ENCODE peak calls at places on chromosomes 2 and 18, in five cellular contexts. One of them, this sample, is unnamed.

GRCh38 chr2:226446406-226447001 is 353.1 kb downstream of the IRS1 start:
- DNase-seq in astrocyte of the spinal cord: peak
- DNase-seq in epithelial cell of esophagus: no peak
- DNase-seq in activated naive CD8-positive, alpha-beta T cell treated with anti-CD3 and anti-CD28 coated beads, Interleukin-2, amount 10 ng/mL, durations not matched to agents 7 days and 5 days: no peak
- DNase-seq in naive thymus-derived CD4-positive, alpha-beta T cell: no peak
- DNase-seq in this sample: peak

GRCh38 chr2:23626701-23627181 is 241.8 kb downstream of the KLHL29 start:
- DNase-seq in astrocyte of the spinal cord: no peak
- DNase-seq in epithelial cell of esophagus: no peak
- DNase-seq in activated naive CD8-positive, alpha-beta T cell treated with anti-CD3 and anti-CD28 coated beads, Interleukin-2, amount 10 ng/mL, durations not matched to agents 7 days and 5 days: no peak
- DNase-seq in naive thymus-derived CD4-positive, alpha-beta T cell: no peak
- DNase-seq in this sample: no peak

GRCh38 chr18:33959609-33960008 is 265.1 kb downstream of the NOL4 start:
- DNase-seq in astrocyte of the spinal cord: no peak
- DNase-seq in epithelial cell of esophagus: no peak
- DNase-seq in activated naive CD8-positive, alpha-beta T cell treated with anti-CD3 and anti-CD28 coated beads, Interleukin-2, amount 10 ng/mL, durations not matched to agents 7 days and 5 days: no peak
- DNase-seq in naive thymus-derived CD4-positive, alpha-beta T cell: no peak
- DNase-seq in this sample: no peak

GRCh38 chr2:138395565-138396306 is 105.8 kb upstream of the SPOPL start:
- DNase-seq in astrocyte of the spinal cord: peak
- DNase-seq in epithelial cell of esophagus: peak
- DNase-seq in activated naive CD8-positive, alpha-beta T cell treated with anti-CD3 and anti-CD28 coated beads, Interleukin-2, amount 10 ng/mL, durations not matched to agents 7 days and 5 days: no peak
- DNase-seq in naive thymus-derived CD4-positive, alpha-beta T cell: no peak
- DNase-seq in this sample: peak

GRCh38 chr18:9774150-9774549 is 66.0 kb downstream of the RAB31 start:
- DNase-seq in astrocyte of the spinal cord: no peak
- DNase-seq in epithelial cell of esophagus: no peak
- DNase-seq in activated naive CD8-positive, alpha-beta T cell treated with anti-CD3 and anti-CD28 coated beads, Interleukin-2, amount 10 ng/mL, durations not matched to agents 7 days and 5 days: no peak
- DNase-seq in naive thymus-derived CD4-positive, alpha-beta T cell: no peak
- DNase-seq in this sample: no peak

GRCh38 chr2:65813772-65814171 is 381.4 kb upstream of the SPRED2 start:
- DNase-seq in astrocyte of the spinal cord: no peak
- DNase-seq in epithelial cell of esophagus: no peak
- DNase-seq in activated naive CD8-positive, alpha-beta T cell treated with anti-CD3 and anti-CD28 coated beads, Interleukin-2, amount 10 ng/mL, durations not matched to agents 7 days and 5 days: no peak
- DNase-seq in naive thymus-derived CD4-positive, alpha-beta T cell: no peak
- DNase-seq in this sample: no peak

GRCh38 chr2:29475446-29476006 is 360.3 kb downstream of the CLIP4 start:
- DNase-seq in astrocyte of the spinal cord: no peak
- DNase-seq in epithelial cell of esophagus: no peak
- DNase-seq in activated naive CD8-positive, alpha-beta T cell treated with anti-CD3 and anti-CD28 coated beads, Interleukin-2, amount 10 ng/mL, durations not matched to agents 7 days and 5 days: no peak
- DNase-seq in naive thymus-derived CD4-positive, alpha-beta T cell: no peak
- DNase-seq in this sample: no peak

GRCh38 chr2:142131016-142131714 is at the start of gene LRP1B:
- DNase-seq in astrocyte of the spinal cord: peak
- DNase-seq in epithelial cell of esophagus: peak
- DNase-seq in activated naive CD8-positive, alpha-beta T cell treated with anti-CD3 and anti-CD28 coated beads, Interleukin-2, amount 10 ng/mL, durations not matched to agents 7 days and 5 days: no peak
- DNase-seq in naive thymus-derived CD4-positive, alpha-beta T cell: no peak
- DNase-seq in this sample: peak

GRCh38 chr2:239407112-239407511 is 6.3 kb upstream of the HDAC4 start:
- DNase-seq in astrocyte of the spinal cord: no peak
- DNase-seq in epithelial cell of esophagus: no peak
- DNase-seq in activated naive CD8-positive, alpha-beta T cell treated with anti-CD3 and anti-CD28 coated beads, Interleukin-2, amount 10 ng/mL, durations not matched to agents 7 days and 5 days: no peak
- DNase-seq in naive thymus-derived CD4-positive, alpha-beta T cell: no peak
- DNase-seq in this sample: no peak

GRCh38 chr2:200345917-200346316 is 39.4 kb downstream of the SPATS2L start:
- DNase-seq in astrocyte of the spinal cord: no peak
- DNase-seq in epithelial cell of esophagus: no peak
- DNase-seq in activated naive CD8-positive, alpha-beta T cell treated with anti-CD3 and anti-CD28 coated beads, Interleukin-2, amount 10 ng/mL, durations not matched to agents 7 days and 5 days: no peak
- DNase-seq in naive thymus-derived CD4-positive, alpha-beta T cell: no peak
- DNase-seq in this sample: no peak

GRCh38 chr2:39128919-39129391 is 8.1 kb upstream of the SOS1 start:
- DNase-seq in astrocyte of the spinal cord: no peak
- DNase-seq in epithelial cell of esophagus: peak
- DNase-seq in activated naive CD8-positive, alpha-beta T cell treated with anti-CD3 and anti-CD28 coated beads, Interleukin-2, amount 10 ng/mL, durations not matched to agents 7 days and 5 days: no peak
- DNase-seq in naive thymus-derived CD4-positive, alpha-beta T cell: peak
- DNase-seq in this sample: no peak

GRCh38 chr2:210496512-210496911 is 20.0 kb upstream of the LANCL1 start:
- DNase-seq in astrocyte of the spinal cord: no peak
- DNase-seq in epithelial cell of esophagus: no peak
- DNase-seq in activated naive CD8-positive, alpha-beta T cell treated with anti-CD3 and anti-CD28 coated beads, Interleukin-2, amount 10 ng/mL, durations not matched to agents 7 days and 5 days: no peak
- DNase-seq in naive thymus-derived CD4-positive, alpha-beta T cell: no peak
- DNase-seq in this sample: no peak

GRCh38 chr18:47756364-47757016 is 174.0 kb downstream of the SMAD2 start:
- DNase-seq in astrocyte of the spinal cord: peak
- DNase-seq in epithelial cell of esophagus: peak
- DNase-seq in activated naive CD8-positive, alpha-beta T cell treated with anti-CD3 and anti-CD28 coated beads, Interleukin-2, amount 10 ng/mL, durations not matched to agents 7 days and 5 days: peak
- DNase-seq in naive thymus-derived CD4-positive, alpha-beta T cell: peak
- DNase-seq in this sample: peak

GRCh38 chr18:48022021-48022420 is 91.6 kb upstream of the SMAD2 start:
- DNase-seq in astrocyte of the spinal cord: no peak
- DNase-seq in epithelial cell of esophagus: no peak
- DNase-seq in activated naive CD8-positive, alpha-beta T cell treated with anti-CD3 and anti-CD28 coated beads, Interleukin-2, amount 10 ng/mL, durations not matched to agents 7 days and 5 days: no peak
- DNase-seq in naive thymus-derived CD4-positive, alpha-beta T cell: no peak
- DNase-seq in this sample: no peak

GRCh38 chr2:193141-193552 is 70.7 kb downstream of the SH3YL1 start:
- DNase-seq in astrocyte of the spinal cord: no peak
- DNase-seq in epithelial cell of esophagus: no peak
- DNase-seq in activated naive CD8-positive, alpha-beta T cell treated with anti-CD3 and anti-CD28 coated beads, Interleukin-2, amount 10 ng/mL, durations not matched to agents 7 days and 5 days: no peak
- DNase-seq in naive thymus-derived CD4-positive, alpha-beta T cell: no peak
- DNase-seq in this sample: no peak

GRCh38 chr18:57561728-57562423 is 24.6 kb downstream of the FECH start:
- DNase-seq in astrocyte of the spinal cord: peak
- DNase-seq in epithelial cell of esophagus: peak
- DNase-seq in activated naive CD8-positive, alpha-beta T cell treated with anti-CD3 and anti-CD28 coated beads, Interleukin-2, amount 10 ng/mL, durations not matched to agents 7 days and 5 days: no peak
- DNase-seq in naive thymus-derived CD4-positive, alpha-beta T cell: peak
- DNase-seq in this sample: peak

GRCh38 chr2:112710956-112711355 is 9.9 kb upstream of the NT5DC4 start:
- DNase-seq in astrocyte of the spinal cord: no peak
- DNase-seq in epithelial cell of esophagus: no peak
- DNase-seq in activated naive CD8-positive, alpha-beta T cell treated with anti-CD3 and anti-CD28 coated beads, Interleukin-2, amount 10 ng/mL, durations not matched to agents 7 days and 5 days: no peak
- DNase-seq in naive thymus-derived CD4-positive, alpha-beta T cell: no peak
- DNase-seq in this sample: no peak

GRCh38 chr2:160306985-160307384 is 106.9 kb upstream of the ITGB6 start:
- DNase-seq in astrocyte of the spinal cord: peak
- DNase-seq in epithelial cell of esophagus: no peak
- DNase-seq in activated naive CD8-positive, alpha-beta T cell treated with anti-CD3 and anti-CD28 coated beads, Interleukin-2, amount 10 ng/mL, durations not matched to agents 7 days and 5 days: no peak
- DNase-seq in naive thymus-derived CD4-positive, alpha-beta T cell: no peak
- DNase-seq in this sample: peak

GRCh38 chr2:237181844-237182243 is 96.2 kb downstream of the COPS8 start:
- DNase-seq in astrocyte of the spinal cord: peak
- DNase-seq in epithelial cell of esophagus: peak
- DNase-seq in activated naive CD8-positive, alpha-beta T cell treated with anti-CD3 and anti-CD28 coated beads, Interleukin-2, amount 10 ng/mL, durations not matched to agents 7 days and 5 days: no peak
- DNase-seq in naive thymus-derived CD4-positive, alpha-beta T cell: no peak
- DNase-seq in this sample: peak

GRCh38 chr2:45690223-45690622 is 38.7 kb downstream of the PRKCE start:
- DNase-seq in astrocyte of the spinal cord: no peak
- DNase-seq in epithelial cell of esophagus: no peak
- DNase-seq in activated naive CD8-positive, alpha-beta T cell treated with anti-CD3 and anti-CD28 coated beads, Interleukin-2, amount 10 ng/mL, durations not matched to agents 7 days and 5 days: no peak
- DNase-seq in naive thymus-derived CD4-positive, alpha-beta T cell: no peak
- DNase-seq in this sample: no peak

GRCh38 chr2:36952748-36953197 is 13.6 kb downstream of the STRN start:
- DNase-seq in astrocyte of the spinal cord: no peak
- DNase-seq in epithelial cell of esophagus: peak
- DNase-seq in activated naive CD8-positive, alpha-beta T cell treated with anti-CD3 and anti-CD28 coated beads, Interleukin-2, amount 10 ng/mL, durations not matched to agents 7 days and 5 days: no peak
- DNase-seq in naive thymus-derived CD4-positive, alpha-beta T cell: no peak
- DNase-seq in this sample: no peak

GRCh38 chr18:3500016-3500415 is 50.0 kb downstream of the TGIF1 start:
- DNase-seq in astrocyte of the spinal cord: no peak
- DNase-seq in epithelial cell of esophagus: no peak
- DNase-seq in activated naive CD8-positive, alpha-beta T cell treated with anti-CD3 and anti-CD28 coated beads, Interleukin-2, amount 10 ng/mL, durations not matched to agents 7 days and 5 days: no peak
- DNase-seq in naive thymus-derived CD4-positive, alpha-beta T cell: no peak
- DNase-seq in this sample: peak

GRCh38 chr2:195563857-195564512 is 93.0 kb upstream of the SLC39A10 start:
- DNase-seq in astrocyte of the spinal cord: peak
- DNase-seq in epithelial cell of esophagus: peak
- DNase-seq in activated naive CD8-positive, alpha-beta T cell treated with anti-CD3 and anti-CD28 coated beads, Interleukin-2, amount 10 ng/mL, durations not matched to agents 7 days and 5 days: no peak
- DNase-seq in naive thymus-derived CD4-positive, alpha-beta T cell: no peak
- DNase-seq in this sample: peak

GRCh38 chr2:46303233-46303632 is 6.0 kb downstream of the EPAS1 start:
- DNase-seq in astrocyte of the spinal cord: no peak
- DNase-seq in epithelial cell of esophagus: no peak
- DNase-seq in activated naive CD8-positive, alpha-beta T cell treated with anti-CD3 and anti-CD28 coated beads, Interleukin-2, amount 10 ng/mL, durations not matched to agents 7 days and 5 days: no peak
- DNase-seq in naive thymus-derived CD4-positive, alpha-beta T cell: no peak
- DNase-seq in this sample: peak

GRCh38 chr2:205675861-205676516 is 6.3 kb upstream of the NRP2 start:
- DNase-seq in astrocyte of the spinal cord: peak
- DNase-seq in epithelial cell of esophagus: peak
- DNase-seq in activated naive CD8-positive, alpha-beta T cell treated with anti-CD3 and anti-CD28 coated beads, Interleukin-2, amount 10 ng/mL, durations not matched to agents 7 days and 5 days: no peak
- DNase-seq in naive thymus-derived CD4-positive, alpha-beta T cell: peak
- DNase-seq in this sample: peak

GRCh38 chr2:215579809-215580208 is 143.9 kb upstream of the FN1 start:
- DNase-seq in astrocyte of the spinal cord: peak
- DNase-seq in epithelial cell of esophagus: peak
- DNase-seq in activated naive CD8-positive, alpha-beta T cell treated with anti-CD3 and anti-CD28 coated beads, Interleukin-2, amount 10 ng/mL, durations not matched to agents 7 days and 5 days: no peak
- DNase-seq in naive thymus-derived CD4-positive, alpha-beta T cell: no peak
- DNase-seq in this sample: peak

GRCh38 chr18:12254137-12254819 is at the start of gene CIDEA:
- DNase-seq in astrocyte of the spinal cord: no peak
- DNase-seq in epithelial cell of esophagus: peak
- DNase-seq in activated naive CD8-positive, alpha-beta T cell treated with anti-CD3 and anti-CD28 coated beads, Interleukin-2, amount 10 ng/mL, durations not matched to agents 7 days and 5 days: no peak
- DNase-seq in naive thymus-derived CD4-positive, alpha-beta T cell: no peak
- DNase-seq in this sample: peak

GRCh38 chr2:26068602-26069298 is 34.9 kb downstream of the RAB10 start:
- DNase-seq in astrocyte of the spinal cord: peak
- DNase-seq in epithelial cell of esophagus: peak
- DNase-seq in activated naive CD8-positive, alpha-beta T cell treated with anti-CD3 and anti-CD28 coated beads, Interleukin-2, amount 10 ng/mL, durations not matched to agents 7 days and 5 days: no peak
- DNase-seq in naive thymus-derived CD4-positive, alpha-beta T cell: peak
- DNase-seq in this sample: peak

GRCh38 chr2:165268751-165269150 is 29.5 kb downstream of the SCN2A start:
- DNase-seq in astrocyte of the spinal cord: no peak
- DNase-seq in epithelial cell of esophagus: no peak
- DNase-seq in activated naive CD8-positive, alpha-beta T cell treated with anti-CD3 and anti-CD28 coated beads, Interleukin-2, amount 10 ng/mL, durations not matched to agents 7 days and 5 days: no peak
- DNase-seq in naive thymus-derived CD4-positive, alpha-beta T cell: no peak
- DNase-seq in this sample: no peak

GRCh38 chr18:22193466-22193865 is 24.1 kb downstream of the GATA6 start:
- DNase-seq in astrocyte of the spinal cord: peak
- DNase-seq in epithelial cell of esophagus: no peak
- DNase-seq in activated naive CD8-positive, alpha-beta T cell treated with anti-CD3 and anti-CD28 coated beads, Interleukin-2, amount 10 ng/mL, durations not matched to agents 7 days and 5 days: no peak
- DNase-seq in naive thymus-derived CD4-positive, alpha-beta T cell: no peak
- DNase-seq in this sample: peak

GRCh38 chr18:48563027-48563426 is 24.2 kb downstream of the CTIF start:
- DNase-seq in astrocyte of the spinal cord: peak
- DNase-seq in epithelial cell of esophagus: peak
- DNase-seq in activated naive CD8-positive, alpha-beta T cell treated with anti-CD3 and anti-CD28 coated beads, Interleukin-2, amount 10 ng/mL, durations not matched to agents 7 days and 5 days: no peak
- DNase-seq in naive thymus-derived CD4-positive, alpha-beta T cell: no peak
- DNase-seq in this sample: peak

GRCh38 chr2:149645391-149645790 is 57.8 kb upstream of the MMADHC start:
- DNase-seq in astrocyte of the spinal cord: peak
- DNase-seq in epithelial cell of esophagus: no peak
- DNase-seq in activated naive CD8-positive, alpha-beta T cell treated with anti-CD3 and anti-CD28 coated beads, Interleukin-2, amount 10 ng/mL, durations not matched to agents 7 days and 5 days: no peak
- DNase-seq in naive thymus-derived CD4-positive, alpha-beta T cell: no peak
- DNase-seq in this sample: peak

GRCh38 chr2:44233450-44234128 is 41.7 kb upstream of the SLC3A1 start:
- DNase-seq in astrocyte of the spinal cord: peak
- DNase-seq in epithelial cell of esophagus: peak
- DNase-seq in activated naive CD8-positive, alpha-beta T cell treated with anti-CD3 and anti-CD28 coated beads, Interleukin-2, amount 10 ng/mL, durations not matched to agents 7 days and 5 days: no peak
- DNase-seq in naive thymus-derived CD4-positive, alpha-beta T cell: no peak
- DNase-seq in this sample: peak

GRCh38 chr18:59484796-59485328 is 125.8 kb upstream of the LMAN1 start:
- DNase-seq in astrocyte of the spinal cord: peak
- DNase-seq in epithelial cell of esophagus: peak
- DNase-seq in activated naive CD8-positive, alpha-beta T cell treated with anti-CD3 and anti-CD28 coated beads, Interleukin-2, amount 10 ng/mL, durations not matched to agents 7 days and 5 days: no peak
- DNase-seq in naive thymus-derived CD4-positive, alpha-beta T cell: no peak
- DNase-seq in this sample: peak

GRCh38 chr2:42906557-42907380 is 114.4 kb upstream of the HAAO start:
- DNase-seq in astrocyte of the spinal cord: peak
- DNase-seq in epithelial cell of esophagus: no peak
- DNase-seq in activated naive CD8-positive, alpha-beta T cell treated with anti-CD3 and anti-CD28 coated beads, Interleukin-2, amount 10 ng/mL, durations not matched to agents 7 days and 5 days: no peak
- DNase-seq in naive thymus-derived CD4-positive, alpha-beta T cell: no peak
- DNase-seq in this sample: no peak

GRCh38 chr2:50952596-50952995 is 79.3 kb downstream of the NRXN1 start:
- DNase-seq in astrocyte of the spinal cord: peak
- DNase-seq in epithelial cell of esophagus: peak
- DNase-seq in activated naive CD8-positive, alpha-beta T cell treated with anti-CD3 and anti-CD28 coated beads, Interleukin-2, amount 10 ng/mL, durations not matched to agents 7 days and 5 days: no peak
- DNase-seq in naive thymus-derived CD4-positive, alpha-beta T cell: no peak
- DNase-seq in this sample: peak

GRCh38 chr2:133633851-133634250 is 65.6 kb upstream of the NCKAP5 start:
- DNase-seq in astrocyte of the spinal cord: peak
- DNase-seq in epithelial cell of esophagus: peak
- DNase-seq in activated naive CD8-positive, alpha-beta T cell treated with anti-CD3 and anti-CD28 coated beads, Interleukin-2, amount 10 ng/mL, durations not matched to agents 7 days and 5 days: no peak
- DNase-seq in naive thymus-derived CD4-positive, alpha-beta T cell: no peak
- DNase-seq in this sample: peak

This sample was measured in fibroblast of pulmonary artery.